ENCODE peak calls at places on chromosome 20, in five cellular contexts. G is pancreas; N is activated naive CD4-positive, alpha-beta T cell treated with anti-CD3 and anti-CD28 coated beads, Interleukin-2, amount 50 U/mL, for 16 hours; R is IMR-90; M is NCI-H1105. E is an unnamed sample.

GRCh38 chr20:1301031-1301529 is 27.9 kb downstream of the SDCBP2 start:
- DNase-seq in R (peak), N (peak), M (no peak), G (no peak), E (peak)

GRCh38 chr20:52425253-52425652 is 233.7 kb upstream of the ZFP64 start:
- DNase-seq in M (no peak), N (no peak), R (peak), G (no peak), E (no peak)

GRCh38 chr20:50585678-50586077 is 75.5 kb downstream of the PTPN1 start:
- DNase-seq in R (no peak), N (no peak), M (no peak), G (no peak), E (no peak)

GRCh38 chr20:21395666-21396044 is 1.7 kb downstream of the NKX2-4 start:
- DNase-seq in R (no peak), G (no peak), N (peak), M (no peak), E (peak)

GRCh38 chr20:61797971-61798411 is 267.7 kb downstream of the TAF4 start:
- DNase-seq in M (no peak), R (no peak), G (no peak), N (no peak), E (no peak)

GRCh38 chr20:44979090-44979621 is 12.8 kb downstream of the STK4 start:
- DNase-seq in N (peak), R (peak), G (no peak), M (no peak), E (peak)

GRCh38 chr20:44956410-44956809 is 3.8 kb downstream of the TOMM34 start:
- DNase-seq in R (no peak), M (no peak), N (no peak), G (no peak), E (no peak)

GRCh38 chr20:49765846-49766541 is 46.6 kb upstream of the SLC9A8 start:
- DNase-seq in G (no peak), R (no peak), N (no peak), M (no peak), E (no peak)

GRCh38 chr20:49132995-49133451 is 55.1 kb downstream of the STAU1 start:
- DNase-seq in N (no peak), R (peak), G (no peak), M (no peak), E (peak)

GRCh38 chr20:8918145-8918544 is 150.7 kb upstream of the PLCB4 start:
- DNase-seq in M (no peak), N (no peak), G (no peak), R (no peak), E (no peak)

GRCh38 chr20:2386516-2387179 is 5.9 kb downstream of the TGM6 start:
- DNase-seq in G (no peak), M (no peak), N (no peak), R (peak), E (no peak)

GRCh38 chr20:48025061-48025515 is 239.8 kb upstream of the SULF2 start:
- DNase-seq in N (no peak), R (peak), G (no peak), M (no peak), E (peak)

GRCh38 chr20:48691523-48691922 is 136.3 kb downstream of the PREX1 start:
- DNase-seq in G (no peak), N (no peak), M (peak), R (peak), E (peak)

GRCh38 chr20:50788045-50788867 is 6.6 kb upstream of the BCAS4 start:
- DNase-seq in R (peak), M (no peak), G (peak), N (no peak), E (peak)

GRCh38 chr20:59811681-59812171 is 121.7 kb downstream of the SYCP2 start:
- DNase-seq in M (no peak), N (no peak), G (no peak), R (no peak), E (no peak)

E was measured in fibroblast of lung.